ENCODE peak calls at places on chromosomes 5 and 9, in nine cellular contexts. Y is upper lobe of right lung; W is activated CD8-positive, alpha-beta memory T cell treated with anti-CD3 and anti-CD28 coated beads, Interleukin-2, amount 50 U/mL, for 48 hours; S is GM13976; C is T-helper 2 cell; V is stimulated activated CD4-positive, alpha-beta T cell treated with anti-CD3 and anti-CD28 coated beads, Interleukin-2, amount 100 ng/mL, for 48 hours; Z is ureter; R is NCI-H460; G is HTR-8/SVneo. O is an unnamed sample.

GRCh38 chr9:70034292-70034711 is 9.3 kb upstream of the MAMDC2 start:
- DNase-seq in Y (no peak), W (no peak), S (no peak), C (no peak), V (no peak), Z (no peak), R (no peak), G (no peak), O (no peak)

GRCh38 chr5:166786178-166786577 is 1505.3 kb upstream of the WWC1 start:
- DNase-seq in Y (no peak), W (no peak), S (no peak), C (no peak), V (no peak), Z (no peak), R (no peak), G (no peak), O (no peak)

GRCh38 chr9:126248680-126249079 is 77.9 kb upstream of the MVB12B start:
- DNase-seq in Y (no peak), W (no peak), S (no peak), C (no peak), V (no peak), Z (no peak), R (no peak), G (no peak), O (peak; percentile 86)

GRCh38 chr5:54249210-54250028 is 61.0 kb downstream of the ARL15 start:
- DNase-seq in Y (no peak), W (peak; percentile 61), S (peak; percentile 18), C (no peak), V (peak; percentile 11), Z (no peak), R (no peak), G (peak; percentile 7), O (peak; percentile 19)

GRCh38 chr9:88326024-88326423 is 62.2 kb upstream of the SPIN1 start:
- DNase-seq in Y (no peak), W (no peak), S (no peak), C (no peak), V (no peak), Z (no peak), R (no peak), G (no peak), O (no peak)

GRCh38 chr5:178241688-178242231 is 9.2 kb upstream of the PHYKPL start:
- DNase-seq in Y (no peak), W (no peak), S (no peak), C (no peak), V (no peak), Z (no peak), R (no peak), G (no peak), O (no peak)

GRCh38 chr5:116652903-116653302 is 78.3 kb upstream of the SEMA6A start:
- DNase-seq in Y (no peak), W (no peak), S (no peak), C (no peak), V (no peak), Z (no peak), R (peak; percentile 11), G (no peak), O (peak; percentile 12)

GRCh38 chr5:58871648-58872242 is 288.9 kb downstream of the RAB3C start:
- DNase-seq in Y (no peak), W (no peak), S (no peak), C (no peak), V (peak; percentile 35), Z (no peak), R (peak; percentile 64), G (peak; percentile 31), O (peak; percentile 52)

GRCh38 chr5:168174376-168174775 is 117.1 kb upstream of the WWC1 start:
- DNase-seq in Y (no peak), W (no peak), S (no peak), C (no peak), V (no peak), Z (no peak), R (no peak), G (no peak), O (peak; percentile 3)

GRCh38 chr5:7904170-7904569 is 35.2 kb downstream of the MTRR start:
- DNase-seq in Y (no peak), W (no peak), S (no peak), C (no peak), V (no peak), Z (no peak), R (no peak), G (peak; percentile 70), O (peak; percentile 67)

GRCh38 chr5:36938129-36938528 is 61.6 kb downstream of the NIPBL start:
- DNase-seq in Y (no peak), W (no peak), S (no peak), C (no peak), V (no peak), Z (no peak), R (no peak), G (no peak), O (no peak)

GRCh38 chr5:2038337-2039179 is 155.8 kb upstream of the IRX4 start:
- DNase-seq in Y (peak; percentile 88), W (peak; percentile 86), S (peak; percentile 92), C (peak; percentile 33), V (peak; percentile 60), Z (no peak), R (peak; percentile 49), G (peak; percentile 72), O (peak; percentile 20)

GRCh38 chr9:1879501-1879900 is 135.6 kb upstream of the SMARCA2 start:
- DNase-seq in Y (no peak), W (no peak), S (peak; percentile 38), C (no peak), V (peak; percentile 32), Z (no peak), R (no peak), G (no peak), O (no peak)

GRCh38 chr5:133365326-133365725 is 247.0 kb downstream of the FSTL4 start:
- DNase-seq in Y (no peak), W (no peak), S (peak; percentile 31), C (no peak), V (no peak), Z (no peak), R (no peak), G (no peak), O (no peak)

GRCh38 chr9:93134740-93135444 is 841 bp upstream of the NINJ1 start:
- DNase-seq in Y (no peak), W (no peak), S (no peak), C (no peak), V (no peak), Z (no peak), R (no peak), G (no peak), O (no peak)

GRCh38 chr5:160287378-160288051 is 24.8 kb downstream of the CCNJL start:
- DNase-seq in Y (peak; percentile 92), W (no peak), S (no peak), C (no peak), V (no peak), Z (peak; percentile 59), R (no peak), G (peak; percentile 57), O (no peak)

GRCh38 chr5:94693043-94693822 is 74.8 kb downstream of the SLF1 start:
- DNase-seq in Y (no peak), W (no peak), S (no peak), C (peak; percentile 17), V (no peak), Z (no peak), R (peak; percentile 86), G (peak; percentile 19), O (peak; percentile 93)

O was measured in fibroblast of mammary gland.